ENCODE peak calls at places on chromosomes 1 and 21, in nine cellular contexts. One of them, this sample, is unnamed.

GRCh38 chr1:22508991-22509390 is 54.3 kb upstream of the EPHA8 start:
- DNase-seq in effector CD4-positive, alpha-beta T cell: no peak
- DNase-seq in T-helper 9 cell: no peak
- DNase-seq in body of pancreas: no peak
- DNase-seq in lower lobe of right lung: no peak
- DNase-seq in thoracic aorta: no peak
- DNase-seq in ureter: no peak
- DNase-seq in kidney tubule cell: no peak
- DNase-seq in immature natural killer cell: no peak
- DNase-seq in this sample: no peak

GRCh38 chr1:932776-933602 is 9.3 kb downstream of the SAMD11 start:
- DNase-seq in effector CD4-positive, alpha-beta T cell: no peak
- DNase-seq in T-helper 9 cell: no peak
- DNase-seq in body of pancreas: peak
- DNase-seq in lower lobe of right lung: peak
- DNase-seq in thoracic aorta: no peak
- DNase-seq in ureter: peak
- DNase-seq in kidney tubule cell: no peak
- DNase-seq in immature natural killer cell: no peak
- DNase-seq in this sample: no peak

GRCh38 chr1:82321794-82322193 is 521.1 kb downstream of the ADGRL2 start:
- DNase-seq in effector CD4-positive, alpha-beta T cell: no peak
- DNase-seq in T-helper 9 cell: no peak
- DNase-seq in body of pancreas: no peak
- DNase-seq in lower lobe of right lung: no peak
- DNase-seq in thoracic aorta: no peak
- DNase-seq in ureter: no peak
- DNase-seq in kidney tubule cell: peak
- DNase-seq in immature natural killer cell: no peak
- DNase-seq in this sample: no peak

GRCh38 chr1:27009601-27010197 is 3.0 kb downstream of the TENT5B start:
- DNase-seq in effector CD4-positive, alpha-beta T cell: no peak
- DNase-seq in T-helper 9 cell: no peak
- DNase-seq in body of pancreas: peak
- DNase-seq in lower lobe of right lung: peak
- DNase-seq in thoracic aorta: no peak
- DNase-seq in ureter: no peak
- DNase-seq in kidney tubule cell: peak
- DNase-seq in immature natural killer cell: no peak
- DNase-seq in this sample: peak

GRCh38 chr1:37399205-37399604 is 75.2 kb upstream of the ZC3H12A start:
- DNase-seq in effector CD4-positive, alpha-beta T cell: no peak
- DNase-seq in T-helper 9 cell: no peak
- DNase-seq in body of pancreas: no peak
- DNase-seq in lower lobe of right lung: no peak
- DNase-seq in thoracic aorta: no peak
- DNase-seq in ureter: no peak
- DNase-seq in kidney tubule cell: no peak
- DNase-seq in immature natural killer cell: no peak
- DNase-seq in this sample: no peak

GRCh38 chr21:32463889-32464300 is 51.4 kb downstream of the EVA1C start:
- DNase-seq in effector CD4-positive, alpha-beta T cell: no peak
- DNase-seq in T-helper 9 cell: no peak
- DNase-seq in body of pancreas: no peak
- DNase-seq in lower lobe of right lung: no peak
- DNase-seq in thoracic aorta: no peak
- DNase-seq in ureter: no peak
- DNase-seq in kidney tubule cell: peak
- DNase-seq in immature natural killer cell: no peak
- DNase-seq in this sample: peak

GRCh38 chr1:30194046-30194619 is 529.3 kb downstream of the MATN1 start:
- DNase-seq in effector CD4-positive, alpha-beta T cell: no peak
- DNase-seq in T-helper 9 cell: no peak
- DNase-seq in body of pancreas: no peak
- DNase-seq in lower lobe of right lung: no peak
- DNase-seq in thoracic aorta: no peak
- DNase-seq in ureter: no peak
- DNase-seq in kidney tubule cell: no peak
- DNase-seq in immature natural killer cell: no peak
- DNase-seq in this sample: no peak

GRCh38 chr1:25784575-25785051 is 15.4 kb upstream of the SELENON start:
- DNase-seq in effector CD4-positive, alpha-beta T cell: no peak
- DNase-seq in T-helper 9 cell: no peak
- DNase-seq in body of pancreas: no peak
- DNase-seq in lower lobe of right lung: no peak
- DNase-seq in thoracic aorta: no peak
- DNase-seq in ureter: no peak
- DNase-seq in kidney tubule cell: no peak
- DNase-seq in immature natural killer cell: no peak
- DNase-seq in this sample: peak

GRCh38 chr1:7120863-7121621 is 335.8 kb downstream of the CAMTA1 start:
- DNase-seq in effector CD4-positive, alpha-beta T cell: no peak
- DNase-seq in T-helper 9 cell: no peak
- DNase-seq in body of pancreas: no peak
- DNase-seq in lower lobe of right lung: no peak
- DNase-seq in thoracic aorta: no peak
- DNase-seq in ureter: no peak
- DNase-seq in kidney tubule cell: no peak
- DNase-seq in immature natural killer cell: no peak
- DNase-seq in this sample: peak

GRCh38 chr1:205700865-205701401 is 20.6 kb upstream of the SLC45A3 start:
- DNase-seq in effector CD4-positive, alpha-beta T cell: no peak
- DNase-seq in T-helper 9 cell: no peak
- DNase-seq in body of pancreas: no peak
- DNase-seq in lower lobe of right lung: no peak
- DNase-seq in thoracic aorta: no peak
- DNase-seq in ureter: no peak
- DNase-seq in kidney tubule cell: peak
- DNase-seq in immature natural killer cell: no peak
- DNase-seq in this sample: no peak

GRCh38 chr1:224054012-224054411 is 59.9 kb upstream of the FBXO28 start:
- DNase-seq in effector CD4-positive, alpha-beta T cell: no peak
- DNase-seq in T-helper 9 cell: no peak
- DNase-seq in body of pancreas: no peak
- DNase-seq in lower lobe of right lung: no peak
- DNase-seq in thoracic aorta: no peak
- DNase-seq in ureter: no peak
- DNase-seq in kidney tubule cell: peak
- DNase-seq in immature natural killer cell: no peak
- DNase-seq in this sample: no peak

GRCh38 chr1:25343872-25344271 is 5.7 kb downstream of the TMEM50A start:
- DNase-seq in effector CD4-positive, alpha-beta T cell: no peak
- DNase-seq in T-helper 9 cell: no peak
- DNase-seq in body of pancreas: no peak
- DNase-seq in lower lobe of right lung: no peak
- DNase-seq in thoracic aorta: no peak
- DNase-seq in ureter: no peak
- DNase-seq in kidney tubule cell: peak
- DNase-seq in immature natural killer cell: no peak
- DNase-seq in this sample: peak

GRCh38 chr1:208510192-208510952 is 266.2 kb upstream of the PLXNA2 start:
- DNase-seq in effector CD4-positive, alpha-beta T cell: no peak
- DNase-seq in T-helper 9 cell: no peak
- DNase-seq in body of pancreas: no peak
- DNase-seq in lower lobe of right lung: no peak
- DNase-seq in thoracic aorta: no peak
- DNase-seq in ureter: no peak
- DNase-seq in kidney tubule cell: peak
- DNase-seq in immature natural killer cell: no peak
- DNase-seq in this sample: peak

GRCh38 chr1:169044971-169045370 is 61.5 kb upstream of the ATP1B1 start:
- DNase-seq in effector CD4-positive, alpha-beta T cell: no peak
- DNase-seq in T-helper 9 cell: no peak
- DNase-seq in body of pancreas: no peak
- DNase-seq in lower lobe of right lung: no peak
- DNase-seq in thoracic aorta: no peak
- DNase-seq in ureter: no peak
- DNase-seq in kidney tubule cell: no peak
- DNase-seq in immature natural killer cell: no peak
- DNase-seq in this sample: no peak

GRCh38 chr1:37741130-37741529 is 23.8 kb downstream of the EPHA10 start:
- DNase-seq in effector CD4-positive, alpha-beta T cell: no peak
- DNase-seq in T-helper 9 cell: no peak
- DNase-seq in body of pancreas: no peak
- DNase-seq in lower lobe of right lung: no peak
- DNase-seq in thoracic aorta: no peak
- DNase-seq in ureter: no peak
- DNase-seq in kidney tubule cell: peak
- DNase-seq in immature natural killer cell: no peak
- DNase-seq in this sample: peak

GRCh38 chr1:208988811-208989222 is 594.7 kb upstream of the CAMK1G start:
- DNase-seq in effector CD4-positive, alpha-beta T cell: no peak
- DNase-seq in T-helper 9 cell: no peak
- DNase-seq in body of pancreas: peak
- DNase-seq in lower lobe of right lung: no peak
- DNase-seq in thoracic aorta: no peak
- DNase-seq in ureter: no peak
- DNase-seq in kidney tubule cell: peak
- DNase-seq in immature natural killer cell: peak
- DNase-seq in this sample: peak

GRCh38 chr1:223885614-223886013 is 39.9 kb upstream of the TP53BP2 start:
- DNase-seq in effector CD4-positive, alpha-beta T cell: no peak
- DNase-seq in T-helper 9 cell: no peak
- DNase-seq in body of pancreas: no peak
- DNase-seq in lower lobe of right lung: no peak
- DNase-seq in thoracic aorta: no peak
- DNase-seq in ureter: no peak
- DNase-seq in kidney tubule cell: no peak
- DNase-seq in immature natural killer cell: no peak
- DNase-seq in this sample: no peak

GRCh38 chr1:18119978-18120377 is 12.4 kb downstream of the IGSF21 start:
- DNase-seq in effector CD4-positive, alpha-beta T cell: no peak
- DNase-seq in T-helper 9 cell: no peak
- DNase-seq in body of pancreas: no peak
- DNase-seq in lower lobe of right lung: no peak
- DNase-seq in thoracic aorta: no peak
- DNase-seq in ureter: no peak
- DNase-seq in kidney tubule cell: no peak
- DNase-seq in immature natural killer cell: no peak
- DNase-seq in this sample: no peak

GRCh38 chr1:107785506-107786213 is 179.3 kb downstream of the VAV3 start:
- DNase-seq in effector CD4-positive, alpha-beta T cell: no peak
- DNase-seq in T-helper 9 cell: no peak
- DNase-seq in body of pancreas: no peak
- DNase-seq in lower lobe of right lung: no peak
- DNase-seq in thoracic aorta: no peak
- DNase-seq in ureter: no peak
- DNase-seq in kidney tubule cell: no peak
- DNase-seq in immature natural killer cell: no peak
- DNase-seq in this sample: no peak

GRCh38 chr1:40421694-40422384 is 28.4 kb upstream of the ZFP69B start:
- DNase-seq in effector CD4-positive, alpha-beta T cell: no peak
- DNase-seq in T-helper 9 cell: no peak
- DNase-seq in body of pancreas: peak
- DNase-seq in lower lobe of right lung: no peak
- DNase-seq in thoracic aorta: no peak
- DNase-seq in ureter: no peak
- DNase-seq in kidney tubule cell: no peak
- DNase-seq in immature natural killer cell: no peak
- DNase-seq in this sample: peak

GRCh38 chr1:89907669-89908293 is 86.9 kb downstream of the LRRC8D start:
- DNase-seq in effector CD4-positive, alpha-beta T cell: no peak
- DNase-seq in T-helper 9 cell: no peak
- DNase-seq in body of pancreas: no peak
- DNase-seq in lower lobe of right lung: no peak
- DNase-seq in thoracic aorta: no peak
- DNase-seq in ureter: no peak
- DNase-seq in kidney tubule cell: peak
- DNase-seq in immature natural killer cell: no peak
- DNase-seq in this sample: peak

GRCh38 chr1:71087060-71087459 is 6.2 kb upstream of the ZRANB2 start:
- DNase-seq in effector CD4-positive, alpha-beta T cell: no peak
- DNase-seq in T-helper 9 cell: no peak
- DNase-seq in body of pancreas: no peak
- DNase-seq in lower lobe of right lung: no peak
- DNase-seq in thoracic aorta: no peak
- DNase-seq in ureter: no peak
- DNase-seq in kidney tubule cell: peak
- DNase-seq in immature natural killer cell: no peak
- DNase-seq in this sample: no peak

GRCh38 chr1:13516606-13517005 is 2.8 kb upstream of the LRRC38 start:
- DNase-seq in effector CD4-positive, alpha-beta T cell: no peak
- DNase-seq in T-helper 9 cell: no peak
- DNase-seq in body of pancreas: no peak
- DNase-seq in lower lobe of right lung: no peak
- DNase-seq in thoracic aorta: no peak
- DNase-seq in ureter: no peak
- DNase-seq in kidney tubule cell: no peak
- DNase-seq in immature natural killer cell: no peak
- DNase-seq in this sample: no peak

GRCh38 chr1:228835456-228835855 is 100.2 kb downstream of the RHOU start:
- DNase-seq in effector CD4-positive, alpha-beta T cell: no peak
- DNase-seq in T-helper 9 cell: no peak
- DNase-seq in body of pancreas: no peak
- DNase-seq in lower lobe of right lung: no peak
- DNase-seq in thoracic aorta: no peak
- DNase-seq in ureter: no peak
- DNase-seq in kidney tubule cell: no peak
- DNase-seq in immature natural killer cell: no peak
- DNase-seq in this sample: no peak

GRCh38 chr1:44035726-44036408 is 4.6 kb upstream of the SLC6A9 start:
- DNase-seq in effector CD4-positive, alpha-beta T cell: no peak
- DNase-seq in T-helper 9 cell: no peak
- DNase-seq in body of pancreas: peak
- DNase-seq in lower lobe of right lung: no peak
- DNase-seq in thoracic aorta: no peak
- DNase-seq in ureter: no peak
- DNase-seq in kidney tubule cell: no peak
- DNase-seq in immature natural killer cell: no peak
- DNase-seq in this sample: no peak

GRCh38 chr1:30329263-30329753 is 394.1 kb downstream of the MATN1 start:
- DNase-seq in effector CD4-positive, alpha-beta T cell: no peak
- DNase-seq in T-helper 9 cell: no peak
- DNase-seq in body of pancreas: no peak
- DNase-seq in lower lobe of right lung: no peak
- DNase-seq in thoracic aorta: no peak
- DNase-seq in ureter: no peak
- DNase-seq in kidney tubule cell: no peak
- DNase-seq in immature natural killer cell: no peak
- DNase-seq in this sample: no peak

GRCh38 chr1:224502459-224503160 is 68.0 kb upstream of the WDR26 start:
- DNase-seq in effector CD4-positive, alpha-beta T cell: no peak
- DNase-seq in T-helper 9 cell: no peak
- DNase-seq in body of pancreas: peak
- DNase-seq in lower lobe of right lung: no peak
- DNase-seq in thoracic aorta: no peak
- DNase-seq in ureter: no peak
- DNase-seq in kidney tubule cell: peak
- DNase-seq in immature natural killer cell: no peak
- DNase-seq in this sample: peak

GRCh38 chr1:117146570-117147340 is 25.2 kb upstream of the TRIM45 start:
- DNase-seq in effector CD4-positive, alpha-beta T cell: no peak
- DNase-seq in T-helper 9 cell: no peak
- DNase-seq in body of pancreas: no peak
- DNase-seq in lower lobe of right lung: no peak
- DNase-seq in thoracic aorta: no peak
- DNase-seq in ureter: no peak
- DNase-seq in kidney tubule cell: peak
- DNase-seq in immature natural killer cell: no peak
- DNase-seq in this sample: peak

GRCh38 chr1:89310505-89310904 is 37.8 kb upstream of the GBP5 start:
- DNase-seq in effector CD4-positive, alpha-beta T cell: no peak
- DNase-seq in T-helper 9 cell: no peak
- DNase-seq in body of pancreas: no peak
- DNase-seq in lower lobe of right lung: no peak
- DNase-seq in thoracic aorta: no peak
- DNase-seq in ureter: no peak
- DNase-seq in kidney tubule cell: peak
- DNase-seq in immature natural killer cell: peak
- DNase-seq in this sample: peak

GRCh38 chr1:99682291-99682751 is 36.4 kb downstream of the PALMD start:
- DNase-seq in effector CD4-positive, alpha-beta T cell: no peak
- DNase-seq in T-helper 9 cell: no peak
- DNase-seq in body of pancreas: no peak
- DNase-seq in lower lobe of right lung: no peak
- DNase-seq in thoracic aorta: no peak
- DNase-seq in ureter: no peak
- DNase-seq in kidney tubule cell: peak
- DNase-seq in immature natural killer cell: no peak
- DNase-seq in this sample: peak

GRCh38 chr1:52533710-52534109 is 19.2 kb downstream of the TUT4 start:
- DNase-seq in effector CD4-positive, alpha-beta T cell: no peak
- DNase-seq in T-helper 9 cell: no peak
- DNase-seq in body of pancreas: no peak
- DNase-seq in lower lobe of right lung: no peak
- DNase-seq in thoracic aorta: no peak
- DNase-seq in ureter: no peak
- DNase-seq in kidney tubule cell: no peak
- DNase-seq in immature natural killer cell: no peak
- DNase-seq in this sample: no peak